ENCODE peak calls at places on chromosomes 16 and 17, in ten cellular contexts. T is A549; I is HepG2; A is ascending aorta; O is SJSA1; C is IMR-90; D is pancreas; F is GM12865; J is CD8-positive, alpha-beta memory T cell; B is breast epithelium. G is an unnamed sample.

GRCh38 chr17:27321372-27321771 is 27.5 kb downstream of the WSB1 start:
- DNase-seq in A (no peak), I (no peak), D (no peak), T (no peak), J (no peak), O (no peak), C (no peak), F (no peak), B (no peak), G (no peak)

GRCh38 chr17:7716901-7717755 is at the start of gene DNAH2:
- DNase-seq in J (no peak), A (peak; percentile 86), B (peak; percentile 86), F (peak; percentile 50), C (peak; percentile 90), D (peak; percentile 75), T (peak; percentile 93), I (peak; percentile 60), O (peak; percentile 84), G (peak; percentile 50)

GRCh38 chr17:31696184-31696602 is 162.9 kb downstream of the COPRS start:
- DNase-seq in J (no peak), C (peak; percentile 88), A (peak; percentile 96), I (peak; percentile 50), F (no peak), T (no peak), D (peak; percentile 23), O (peak; percentile 86), B (peak; percentile 70), G (no peak)

GRCh38 chr16:23521037-23521743 is 10.9 kb upstream of the GGA2 start:
- DNase-seq in T (no peak), O (no peak), D (no peak), J (no peak), I (no peak), A (no peak), F (no peak), C (no peak), B (no peak), G (no peak)

GRCh38 chr16:16096161-16096857 is 127.0 kb downstream of the ABCC6 start:
- DNase-seq in T (no peak), B (no peak), I (no peak), F (no peak), C (peak; percentile 82), D (no peak), J (no peak), O (no peak), A (peak; percentile 87), G (no peak)

GRCh38 chr16:75432828-75433731 is at the start of gene CFDP1:
- DNase-seq in O (peak; percentile 97), A (peak; percentile 97), F (peak; percentile 96), C (peak; percentile 91), J (peak; percentile 94), D (peak; percentile 96), I (peak; percentile 94), T (peak; percentile 95), B (peak; percentile 97), G (peak; percentile 63)

GRCh38 chr16:9481749-9482148 is 390.3 kb downstream of the HAPSTR1 start:
- DNase-seq in C (no peak), I (no peak), B (no peak), F (no peak), O (no peak), J (no peak), T (no peak), D (no peak), A (no peak), G (no peak)

GRCh38 chr17:36017799-36018198 is at the start of gene CCL23:
- DNase-seq in A (no peak), B (no peak), O (no peak), J (no peak), T (no peak), I (no peak), C (no peak), D (no peak), F (no peak), G (no peak)

GRCh38 chr16:78973041-78973440 is 627.5 kb downstream of the MAF start:
- DNase-seq in F (no peak), A (no peak), I (no peak), O (no peak), T (no peak), D (no peak), C (no peak), B (no peak), J (no peak), G (no peak)

GRCh38 chr16:1116693-1117077 is 20.6 kb upstream of the C1QTNF8 start:
- DNase-seq in F (no peak), O (no peak), B (no peak), A (no peak), C (no peak), D (no peak), I (no peak), T (no peak), J (no peak), G (no peak)

GRCh38 chr17:40284085-40284713 is 3.5 kb upstream of the CDC6 start:
- DNase-seq in J (no peak), C (peak; percentile 83), O (peak; percentile 82), T (no peak), I (no peak), F (no peak), B (no peak), A (peak; percentile 57), D (no peak), G (peak; percentile 48)

GRCh38 chr17:40286473-40286872 is 1.2 kb upstream of the CDC6 start:
- DNase-seq in J (no peak), D (no peak), O (no peak), T (no peak), F (no peak), B (no peak), C (no peak), A (no peak), I (peak; percentile 76), G (no peak)

GRCh38 chr17:40287494-40288369 is at the start of gene CDC6:
- DNase-seq in F (peak; percentile 99), C (peak; percentile 99), I (peak; percentile 100), J (peak; percentile 97), D (peak; percentile 99), B (peak; percentile 98), T (peak; percentile 100), A (peak; percentile 99), O (peak; percentile 97), G (peak; percentile 94)

GRCh38 chr17:40283662-40284061 is 4.0 kb upstream of the CDC6 start:
- DNase-seq in J (no peak), D (no peak), I (no peak), T (peak; percentile 46), C (peak; percentile 96), B (no peak), O (peak; percentile 72), F (no peak), A (no peak), G (peak; percentile 91)

DNA sequence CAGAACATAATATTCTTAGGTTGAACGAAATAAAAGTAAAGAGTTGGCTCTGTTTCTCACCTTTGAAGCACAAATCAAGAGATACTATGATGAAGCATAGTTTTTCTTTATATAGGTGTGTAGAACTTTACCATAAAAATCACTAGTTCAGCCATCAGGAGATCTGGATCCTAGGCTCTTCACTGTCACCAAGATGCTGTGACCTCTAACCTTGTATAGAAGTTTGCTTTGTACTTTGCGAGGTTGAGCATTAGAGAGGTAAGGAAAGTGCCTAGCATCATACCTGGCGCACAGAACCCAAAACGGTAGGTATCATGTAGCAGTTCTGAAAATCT is 553 bp upstream of the CDC6 start:
- DNase-seq in I (no peak), T (no peak), A (no peak), D (no peak), O (no peak), B (no peak), F (no peak), J (no peak), C (no peak), G (no peak)
- H3K4me3 ChIP-seq in I (peak overlapping the region; percentile 37), T (no peak overlapping the region), A (peak overlapping the region; percentile 33), D (no peak overlapping the region), O (no peak overlapping the region), B (no peak overlapping the region), F (no peak overlapping the region), J (peak overlapping the region; percentile 34), C (peak overlapping the region; percentile 19), G (no peak overlapping the region)

GRCh38 chr16:84085774-84086173 is 31.0 kb downstream of the MBTPS1 start:
- DNase-seq in D (no peak), F (peak; percentile 32), B (no peak), T (no peak), O (no peak), A (no peak), J (no peak), I (no peak), C (no peak), G (no peak)

GRCh38 chr16:84085271-84085667 is 31.5 kb downstream of the MBTPS1 start:
- DNase-seq in D (no peak), F (no peak), J (no peak), B (no peak), O (no peak), C (no peak), T (no peak), I (no peak), A (no peak), G (no peak)

GRCh38 chr16:84086996-84087395 is 29.7 kb downstream of the MBTPS1 start:
- DNase-seq in B (no peak), I (no peak), F (no peak), T (no peak), D (no peak), C (no peak), J (no peak), O (no peak), A (no peak), G (no peak)

GRCh38 chr16:84087461-84088151 is 29.1 kb downstream of the MBTPS1 start:
- DNase-seq in T (no peak), C (no peak), J (no peak), A (no peak), F (peak; percentile 40), D (no peak), O (no peak), B (no peak), I (no peak), G (no peak)

DNA sequence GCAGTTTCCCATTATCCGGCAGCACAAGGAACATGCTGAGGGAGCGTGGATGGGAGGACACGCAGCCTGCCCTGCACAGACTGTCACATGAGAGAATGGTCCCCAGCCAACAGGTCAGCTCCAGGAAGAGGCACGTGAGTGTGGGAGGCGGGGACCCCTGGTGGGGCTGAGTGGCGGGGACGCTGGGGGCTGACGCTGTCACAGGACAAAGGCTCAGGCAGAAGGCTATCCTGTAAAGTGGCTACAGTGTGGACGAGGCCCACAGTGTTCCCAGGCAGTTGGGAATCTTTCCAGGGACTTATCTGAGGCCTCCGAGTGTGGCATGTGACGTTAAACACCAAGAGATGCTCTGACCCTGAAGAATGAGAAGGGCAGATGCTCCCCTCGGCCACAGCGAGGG is 30.4 kb downstream of the MBTPS1 start:
- DNase-seq in J (no peak), T (no peak), D (no peak), I (no peak), C (no peak), O (no peak), F (no peak), B (no peak), A (no peak), G (no peak)
- H3K4me3 ChIP-seq in J (no peak overlapping the region), T (no peak overlapping the region), D (no peak overlapping the region), I (no peak overlapping the region), C (no peak overlapping the region), O (no peak overlapping the region), F (no peak overlapping the region), B (no peak overlapping the region), A (no peak overlapping the region), G (no peak overlapping the region)

GRCh38 chr17:78976907-78977680 is 2.6 kb downstream of the LGALS3BP start:
- DNase-seq in I (no peak), F (no peak), T (no peak), A (no peak), O (no peak), C (no peak), J (no peak), D (no peak), B (no peak), G (no peak)
- H3K4me3 ChIP-seq in I (no peak overlapping the region), F (no peak overlapping the region), T (no peak overlapping the region), A (no peak overlapping the region), O (no peak overlapping the region), C (no peak overlapping the region), J (no peak overlapping the region), D (no peak overlapping the region), B (no peak overlapping the region), G (peak overlapping the region; percentile 3)

GRCh38 chr17:32954477-32954876 is 26.5 kb downstream of the TMEM98 start:
- DNase-seq in I (peak; percentile 29), J (no peak), T (no peak), B (no peak), D (peak; percentile 88), A (no peak), C (no peak), F (no peak), O (no peak), G (no peak)
- H3K4me3 ChIP-seq in I (no peak overlapping the region), J (no peak overlapping the region), T (no peak overlapping the region), B (no peak overlapping the region), D (no peak overlapping the region), A (no peak overlapping the region), C (no peak overlapping the region), F (no peak overlapping the region), O (no peak overlapping the region), G (no peak overlapping the region)

G was measured in kidney epithelial cell.